ENCODE peak calls at places on chromosomes 2 and 18, in eight cellular contexts. F, Y, S, E, X, O, N and P are unnamed samples.

GRCh38 chr18:74929110-74929509 is 279.8 kb downstream of the PTGR3 start:
- DNase-seq in F (no peak), Y (no peak), S (no peak), E (no peak), X (no peak), O (no peak), N (no peak), P (no peak)

GRCh38 chr2:219639356-219639755 is 11.9 kb downstream of the SLC4A3 start:
- DNase-seq in F (no peak), Y (no peak), S (no peak), E (peak; percentile 62), X (no peak), O (no peak), N (no peak), P (peak; percentile 37)

GRCh38 chr2:54575379-54575888 is 119.3 kb downstream of the SPTBN1 start:
- DNase-seq in F (peak; percentile 62), Y (no peak), S (no peak), E (no peak), X (no peak), O (no peak), N (no peak), P (no peak)

GRCh38 chr2:96647681-96648080 is 5.1 kb downstream of the FER1L5 start:
- DNase-seq in F (no peak), Y (no peak), S (no peak), E (no peak), X (no peak), O (no peak), N (no peak), P (peak; percentile 9)

GRCh38 chr2:23599691-23600090 is 214.7 kb downstream of the KLHL29 start:
- DNase-seq in F (no peak), Y (no peak), S (no peak), E (peak; percentile 31), X (no peak), O (no peak), N (no peak), P (peak; percentile 17)

GRCh38 chr2:78979380-78980238 is 45.9 kb upstream of the REG3G start:
- DNase-seq in F (peak; percentile 2), Y (no peak), S (peak; percentile 55), E (no peak), X (no peak), O (no peak), N (no peak), P (no peak)

GRCh38 chr2:140659293-140659692 is 1471.5 kb downstream of the LRP1B start:
- DNase-seq in F (no peak), Y (no peak), S (no peak), E (no peak), X (no peak), O (no peak), N (no peak), P (no peak)

GRCh38 chr2:31415421-31415820 is 879 bp upstream of the XDH start:
- DNase-seq in F (no peak), Y (peak; percentile 72), S (no peak), E (no peak), X (no peak), O (no peak), N (no peak), P (no peak)

GRCh38 chr2:235765181-235765820 is 271.5 kb downstream of the AGAP1 start:
- DNase-seq in F (no peak), Y (peak; percentile 81), S (no peak), E (no peak), X (no peak), O (no peak), N (no peak), P (peak; percentile 50)

GRCh38 chr2:29011650-29012060 is 30.6 kb downstream of the TOGARAM2 start:
- DNase-seq in F (peak; percentile 73), Y (no peak), S (no peak), E (peak; percentile 83), X (no peak), O (no peak), N (no peak), P (no peak)

GRCh38 chr18:42086288-42086687 is 131.3 kb downstream of the PIK3C3 start:
- DNase-seq in F (no peak), Y (no peak), S (no peak), E (no peak), X (no peak), O (no peak), N (no peak), P (no peak)

GRCh38 chr2:143282684-143283083 is 153.5 kb downstream of the ARHGAP15 start:
- DNase-seq in F (no peak), Y (no peak), S (no peak), E (no peak), X (no peak), O (no peak), N (no peak), P (no peak)

GRCh38 chr2:42859006-42859552 is 66.7 kb upstream of the HAAO start:
- DNase-seq in F (peak; percentile 55), Y (peak; percentile 49), S (peak; percentile 28), E (no peak), X (peak; percentile 66), O (no peak), N (no peak), P (peak; percentile 63)

GRCh38 chr18:50986360-50987087 is 18.7 kb downstream of the ELAC1 start:
- DNase-seq in F (no peak), Y (peak; percentile 59), S (no peak), E (no peak), X (no peak), O (no peak), N (no peak), P (no peak)

GRCh38 chr2:149679286-149679685 is 91.7 kb upstream of the MMADHC start:
- DNase-seq in F (no peak), Y (peak; percentile 48), S (no peak), E (no peak), X (no peak), O (no peak), N (no peak), P (no peak)

GRCh38 chr2:224885836-224886547 is 156.3 kb downstream of the DOCK10 start:
- DNase-seq in F (peak; percentile 65), Y (peak; percentile 73), S (no peak), E (no peak), X (no peak), O (peak; percentile 54), N (no peak), P (no peak)

GRCh38 chr2:211867845-211868361 is 670.7 kb downstream of the ERBB4 start:
- DNase-seq in F (peak; percentile 1), Y (no peak), S (no peak), E (no peak), X (no peak), O (no peak), N (no peak), P (no peak)

GRCh38 chr18:12281861-12282260 is 26.2 kb upstream of the TUBB6 start:
- DNase-seq in F (no peak), Y (no peak), S (no peak), E (no peak), X (no peak), O (no peak), N (no peak), P (no peak)

GRCh38 chr2:233940376-233941276 is 23.5 kb downstream of the TRPM8 start:
- DNase-seq in F (no peak), Y (no peak), S (no peak), E (no peak), X (no peak), O (no peak), N (no peak), P (no peak)

GRCh38 chr2:189836644-189837043 is 52.4 kb downstream of the PMS1 start:
- DNase-seq in F (no peak), Y (peak; percentile 86), S (no peak), E (no peak), X (no peak), O (peak; percentile 67), N (no peak), P (no peak)

GRCh38 chr18:26621161-26622026 is 73.0 kb upstream of the KCTD1 start:
- DNase-seq in F (peak; percentile 12), Y (no peak), S (peak; percentile 53), E (peak; percentile 76), X (peak; percentile 20), O (no peak), N (no peak), P (no peak)

GRCh38 chr2:232876071-232876977 is 6.3 kb downstream of the SNORC start:
- DNase-seq in F (peak; percentile 16), Y (no peak), S (peak; percentile 62), E (peak; percentile 60), X (no peak), O (no peak), N (no peak), P (no peak)

GRCh38 chr18:50649821-50650220 is 89.9 kb downstream of the MAPK4 start:
- DNase-seq in F (no peak), Y (no peak), S (peak; percentile 53), E (peak; percentile 75), X (no peak), O (no peak), N (no peak), P (peak; percentile 76)

GRCh38 chr2:240154606-240155005 is 14.1 kb upstream of the OTOS start:
- DNase-seq in F (no peak), Y (no peak), S (no peak), E (peak; percentile 51), X (no peak), O (no peak), N (no peak), P (no peak)

GRCh38 chr2:61356261-61356957 is 114.5 kb downstream of the USP34 start:
- DNase-seq in F (peak; percentile 13), Y (peak; percentile 2), S (no peak), E (no peak), X (no peak), O (no peak), N (no peak), P (no peak)

GRCh38 chr2:147002256-147002655 is 842.6 kb upstream of the ACVR2A start:
- DNase-seq in F (no peak), Y (no peak), S (no peak), E (no peak), X (no peak), O (no peak), N (no peak), P (no peak)

GRCh38 chr2:85744771-85745601 is 8.8 kb upstream of the ATOH8 start:
- DNase-seq in F (no peak), Y (no peak), S (peak; percentile 75), E (peak; percentile 43), X (no peak), O (no peak), N (peak; percentile 25), P (peak; percentile 72)

GRCh38 chr2:219272351-219272750 is 6.8 kb upstream of the DNAJB2 start:
- DNase-seq in F (no peak), Y (no peak), S (no peak), E (peak; percentile 40), X (no peak), O (no peak), N (no peak), P (no peak)

GRCh38 chr2:26268184-26268583 is 23.4 kb downstream of the HADHB start:
- DNase-seq in F (no peak), Y (no peak), S (no peak), E (no peak), X (no peak), O (no peak), N (no peak), P (no peak)